ENCODE peak calls at places on chromosome 12, in four cellular contexts. One of them, this sample, is unnamed.

GRCh38 chr12:95551305-95551704 is at the start of gene USP44:
- DNase-seq in HCT116: no peak
- DNase-seq in K562: no peak
- DNase-seq in T47D: no peak
- DNase-seq in this sample: no peak

GRCh38 chr12:52585951-52586350 is 12.3 kb upstream of the KRT74 start:
- DNase-seq in HCT116: no peak
- DNase-seq in K562: no peak
- DNase-seq in T47D: no peak
- DNase-seq in this sample: no peak

GRCh38 chr12:52207895-52208294 is 16.1 kb upstream of the KRT80 start:
- DNase-seq in HCT116: no peak
- DNase-seq in K562: no peak
- DNase-seq in T47D: no peak
- DNase-seq in this sample: no peak

GRCh38 chr12:17203497-17203896 is 597.5 kb upstream of the LMO3 start:
- DNase-seq in HCT116: no peak
- DNase-seq in K562: no peak
- DNase-seq in T47D: no peak
- DNase-seq in this sample: no peak

GRCh38 chr12:12562016-12562483 is 613 bp downstream of the DUSP16 start:
- DNase-seq in HCT116: no peak
- DNase-seq in K562: peak
- DNase-seq in T47D: no peak
- DNase-seq in this sample: no peak

GRCh38 chr12:43337571-43338497 is 214.2 kb downstream of the ADAMTS20 start:
- DNase-seq in HCT116: no peak
- DNase-seq in K562: no peak
- DNase-seq in T47D: no peak
- DNase-seq in this sample: no peak

GRCh38 chr12:6322969-6323339 is 12.5 kb downstream of the PLEKHG6 start:
- DNase-seq in HCT116: no peak
- DNase-seq in K562: no peak
- DNase-seq in T47D: no peak
- DNase-seq in this sample: no peak

GRCh38 chr12:128140551-128140950 is 126.4 kb upstream of the TMEM132C start:
- DNase-seq in HCT116: no peak
- DNase-seq in K562: no peak
- DNase-seq in T47D: no peak
- DNase-seq in this sample: no peak

GRCh38 chr12:106780010-106780625 is 5.6 kb downstream of the RIC8B start:
- DNase-seq in HCT116: no peak
- DNase-seq in K562: peak
- DNase-seq in T47D: no peak
- DNase-seq in this sample: no peak

GRCh38 chr12:56836800-56837663 is 73.9 kb downstream of the HSD17B6 start:
- DNase-seq in HCT116: no peak
- DNase-seq in K562: no peak
- DNase-seq in T47D: peak
- DNase-seq in this sample: no peak

GRCh38 chr12:54398995-54399793 is 14.7 kb upstream of the ZNF385A start:
- DNase-seq in HCT116: peak
- DNase-seq in K562: peak
- DNase-seq in T47D: peak
- DNase-seq in this sample: peak

DNA sequence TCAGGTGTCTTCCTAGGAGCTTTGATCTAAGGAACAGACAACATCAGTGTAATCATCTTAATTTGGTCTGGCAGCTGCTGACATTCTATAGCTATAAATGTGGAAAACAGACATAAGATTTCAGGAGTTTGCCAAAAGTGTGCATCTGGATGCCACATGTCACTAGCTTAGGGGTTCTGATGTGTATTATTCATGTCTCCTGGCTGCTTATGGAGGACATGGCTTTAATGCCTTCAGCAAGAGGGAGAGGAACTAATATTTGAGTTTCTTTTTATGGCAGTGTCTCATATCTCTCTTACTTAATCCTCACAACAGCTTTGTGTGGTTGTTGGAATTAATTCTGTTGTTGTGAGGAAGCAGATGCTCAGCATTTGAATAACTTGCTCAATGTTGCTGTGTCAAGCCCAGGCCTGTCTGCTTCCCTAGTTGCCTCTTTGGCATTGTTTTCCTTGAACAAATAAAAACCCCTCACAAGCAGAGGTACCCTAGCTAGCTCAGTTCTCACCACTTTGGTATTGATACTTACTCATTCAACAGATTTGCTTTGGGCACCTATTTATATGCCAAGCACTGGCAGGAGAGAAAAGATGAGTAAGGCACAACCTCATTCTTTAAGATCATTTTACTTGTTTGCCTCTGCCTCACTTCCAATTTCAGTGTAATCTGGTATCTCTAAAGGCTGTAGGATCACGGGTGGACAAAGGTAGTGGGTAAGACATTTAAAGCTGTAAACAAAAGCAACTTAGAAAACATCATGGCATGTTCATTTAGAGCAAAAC is 39.8 kb upstream of the EID3 start:
- DNase-seq in HCT116: no peak
- DNase-seq in K562: no peak
- DNase-seq in T47D: no peak
- DNase-seq in this sample: no peak
- TF ChIP-seq JUND in HCT116: no peak
- TF ChIP-seq JUND in K562: no peak
- TF ChIP-seq JUND in T47D: no peak
- TF ChIP-seq JUND in this sample: no peak

GRCh38 chr12:129298921-129299320 is 445.6 kb downstream of the GLT1D1 start:
- DNase-seq in HCT116: no peak
- DNase-seq in K562: no peak
- DNase-seq in T47D: no peak
- DNase-seq in this sample: no peak
- TF ChIP-seq JUND in HCT116: no peak
- TF ChIP-seq JUND in K562: no peak
- TF ChIP-seq JUND in T47D: no peak
- TF ChIP-seq JUND in this sample: no peak

DNA sequence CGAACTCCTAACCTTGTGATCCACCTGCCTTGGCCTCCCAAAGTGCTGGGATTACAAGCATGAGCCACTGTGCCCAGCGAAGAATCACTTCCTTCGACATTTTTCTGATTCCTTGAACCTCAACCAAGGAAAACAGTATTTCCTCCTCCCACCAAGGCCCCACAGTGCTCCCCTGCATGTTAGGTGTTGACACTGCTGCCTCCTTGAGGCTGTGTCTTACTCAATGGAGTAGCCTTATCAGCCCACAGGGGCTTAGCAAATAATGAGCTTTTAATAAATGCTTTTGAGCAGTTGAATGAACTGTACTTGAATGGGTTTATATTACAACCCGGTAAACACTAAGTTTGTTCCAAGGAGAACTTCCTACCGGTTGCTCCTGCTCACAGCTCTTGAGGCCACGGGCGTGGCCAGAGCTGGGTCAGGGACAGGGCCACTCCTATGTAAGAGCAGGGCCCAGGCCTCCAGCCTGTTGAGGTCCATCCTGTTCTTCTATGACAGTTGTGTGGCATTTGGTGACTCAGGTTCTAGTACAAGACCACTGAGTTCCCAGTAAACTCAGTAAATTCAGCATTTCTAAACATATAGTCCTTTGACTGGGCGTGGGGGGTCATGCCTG is 36.8 kb upstream of the TUBA1A start:
- DNase-seq in HCT116: no peak
- DNase-seq in K562: no peak
- DNase-seq in T47D: no peak
- DNase-seq in this sample: no peak
- TF ChIP-seq JUND in HCT116: no peak
- TF ChIP-seq JUND in K562: no peak
- TF ChIP-seq JUND in T47D: no peak
- TF ChIP-seq JUND in this sample: no peak

DNA sequence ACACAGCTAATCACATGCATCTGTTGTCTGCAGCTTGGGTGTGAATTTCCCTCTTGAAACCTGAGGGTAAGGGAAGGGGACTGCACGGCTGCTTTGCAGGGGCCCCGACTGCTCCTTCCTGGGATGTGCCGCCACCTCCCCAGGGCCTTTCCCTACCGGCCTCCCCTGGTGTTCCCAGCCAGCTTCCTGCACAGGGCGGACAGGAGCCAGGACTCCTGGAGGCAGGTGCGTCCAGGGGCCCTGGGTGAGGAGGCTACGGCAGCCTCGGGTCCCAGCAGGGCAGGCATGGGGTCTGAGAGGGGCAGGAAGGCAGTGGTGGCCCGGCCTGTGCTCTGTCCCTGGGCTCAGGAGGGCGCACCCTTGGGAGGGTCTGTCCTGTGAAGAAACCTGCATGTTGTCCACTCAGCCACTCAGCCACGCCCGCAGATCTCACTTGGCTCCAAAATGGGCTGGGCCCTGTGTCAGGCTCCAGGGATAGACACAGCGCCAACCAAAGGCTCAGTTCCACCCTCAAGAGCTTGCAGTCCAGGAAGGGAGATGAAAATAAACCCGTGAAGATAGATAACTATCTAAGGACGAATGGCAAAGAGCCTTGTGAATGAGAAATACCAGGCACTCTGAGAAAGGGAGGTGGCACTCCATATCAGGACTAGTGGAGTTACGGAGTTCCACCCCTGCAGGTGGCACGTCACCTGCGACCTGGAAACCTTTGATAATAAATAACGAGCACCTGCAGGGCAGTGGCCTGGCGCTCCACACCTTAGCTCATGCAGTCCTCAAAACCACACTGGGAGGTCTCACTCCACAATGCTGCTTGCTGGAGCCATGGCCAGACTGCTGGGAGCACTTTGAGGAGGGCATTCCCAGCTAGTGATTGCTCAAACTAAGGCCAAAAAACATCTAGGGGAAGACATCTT is 427.4 kb downstream of the AACS start:
- DNase-seq in HCT116: no peak
- DNase-seq in K562: no peak
- DNase-seq in T47D: no peak
- DNase-seq in this sample: no peak
- TF ChIP-seq JUND in HCT116: no peak
- TF ChIP-seq JUND in K562: no peak
- TF ChIP-seq JUND in T47D: no peak
- TF ChIP-seq JUND in this sample: no peak

DNA sequence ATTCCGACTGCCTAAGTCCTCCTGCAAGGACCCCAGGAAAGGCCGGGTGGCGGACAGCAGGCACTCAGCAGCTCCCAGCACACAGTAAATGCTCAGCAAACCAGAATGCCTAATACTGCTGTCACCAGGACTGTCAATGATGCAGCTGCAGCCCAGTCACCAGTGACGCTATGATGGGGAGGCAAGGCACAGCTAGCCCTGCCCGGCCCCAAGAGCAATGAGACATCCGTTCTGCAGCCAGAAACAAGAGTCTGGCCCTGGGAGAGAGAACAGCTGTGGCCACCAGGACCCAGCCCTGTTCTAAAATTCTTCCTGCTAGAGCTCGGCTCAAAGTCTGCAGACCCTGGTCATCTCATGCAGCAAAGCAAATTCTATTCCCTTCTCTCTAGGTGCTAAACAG is 69.8 kb downstream of the NCOR2 start:
- DNase-seq in HCT116: no peak
- DNase-seq in K562: no peak
- DNase-seq in T47D: no peak
- DNase-seq in this sample: no peak
- TF ChIP-seq JUND in HCT116: no peak
- TF ChIP-seq JUND in K562: no peak
- TF ChIP-seq JUND in T47D: no peak
- TF ChIP-seq JUND in this sample: no peak

GRCh38 chr12:80151131-80151530 is 51.8 kb downstream of the OTOGL start:
- DNase-seq in HCT116: no peak
- DNase-seq in K562: no peak
- DNase-seq in T47D: no peak
- DNase-seq in this sample: no peak

GRCh38 chr12:80156306-80156705 is 57.0 kb downstream of the OTOGL start:
- DNase-seq in HCT116: no peak
- DNase-seq in K562: no peak
- DNase-seq in T47D: no peak
- DNase-seq in this sample: no peak

GRCh38 chr12:80157640-80158039 is 58.3 kb downstream of the OTOGL start:
- DNase-seq in HCT116: no peak
- DNase-seq in K562: no peak
- DNase-seq in T47D: no peak
- DNase-seq in this sample: no peak

GRCh38 chr12:80154261-80154660 is 54.9 kb downstream of the OTOGL start:
- DNase-seq in HCT116: no peak
- DNase-seq in K562: no peak
- DNase-seq in T47D: no peak
- DNase-seq in this sample: no peak
- TF ChIP-seq JUND in HCT116: no peak
- TF ChIP-seq JUND in K562: no peak
- TF ChIP-seq JUND in T47D: no peak
- TF ChIP-seq JUND in this sample: no peak

GRCh38 chr12:108827941-108828340 is 29.4 kb downstream of the SSH1 start:
- DNase-seq in HCT116: no peak
- DNase-seq in K562: no peak
- DNase-seq in T47D: no peak
- DNase-seq in this sample: no peak

GRCh38 chr12:108825205-108825950 is 32.0 kb downstream of the SSH1 start:
- DNase-seq in HCT116: no peak
- DNase-seq in K562: no peak
- DNase-seq in T47D: no peak
- DNase-seq in this sample: no peak

GRCh38 chr12:108828774-108829173 is 28.6 kb downstream of the SSH1 start:
- DNase-seq in HCT116: peak
- DNase-seq in K562: no peak
- DNase-seq in T47D: no peak
- DNase-seq in this sample: no peak

GRCh38 chr12:108826115-108826806 is 31.1 kb downstream of the SSH1 start:
- DNase-seq in HCT116: no peak
- DNase-seq in K562: peak
- DNase-seq in T47D: no peak
- DNase-seq in this sample: no peak

DNA sequence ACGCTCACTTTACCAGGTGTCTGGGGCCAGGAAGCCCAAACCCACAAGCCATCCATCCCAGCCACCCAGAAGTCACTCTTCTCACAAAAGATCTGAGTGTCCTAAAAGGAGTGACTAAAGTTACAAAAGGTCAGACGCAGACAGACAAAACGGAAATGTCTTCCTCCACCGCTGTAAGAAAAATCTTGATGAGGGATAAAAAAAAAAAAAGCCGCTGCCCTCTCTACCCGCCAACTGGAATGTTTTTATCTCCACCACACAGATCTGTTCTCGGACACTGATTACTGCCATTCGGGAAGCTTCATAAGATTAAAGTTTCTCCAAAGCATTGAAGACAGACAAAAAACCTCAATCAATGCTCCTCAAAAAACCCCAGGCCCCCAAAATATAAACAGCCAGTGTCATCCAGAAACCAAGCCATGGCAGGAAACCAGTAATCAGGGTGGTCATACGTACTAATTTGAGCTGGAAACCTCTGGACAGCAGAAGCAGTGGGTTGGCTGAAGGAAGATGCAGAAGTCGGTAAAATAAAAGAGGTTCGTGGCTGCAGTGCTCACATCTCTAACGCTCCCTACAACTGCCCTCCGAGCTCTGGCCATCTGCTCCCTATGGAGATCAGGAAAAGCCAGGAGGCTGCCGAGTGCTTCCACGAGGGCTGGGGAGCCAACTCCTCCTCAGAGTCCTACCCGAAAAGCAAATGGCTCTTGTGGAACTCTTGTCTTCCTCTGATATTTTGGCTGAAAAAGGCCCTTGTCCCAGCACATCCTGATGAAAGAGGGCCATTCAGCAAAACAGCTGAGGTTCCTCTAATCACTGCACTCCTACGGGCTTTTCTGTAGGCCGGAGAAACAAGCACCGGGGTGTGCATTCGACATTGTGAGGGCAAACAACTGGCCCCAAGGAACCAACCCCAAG is 30.3 kb downstream of the SSH1 start:
- DNase-seq in HCT116: no peak
- DNase-seq in K562: no peak
- DNase-seq in T47D: no peak
- DNase-seq in this sample: no peak
- TF ChIP-seq JUND in HCT116: no peak
- TF ChIP-seq JUND in K562: no peak
- TF ChIP-seq JUND in T47D: no peak
- TF ChIP-seq JUND in this sample: no peak

This sample was measured in HepG2.